ENCODE peak calls at places on chromosomes 3 and 15, in ten cellular contexts. One of them, this sample, is unnamed.

GRCh38 chr3:68017069-68017468 is 362.7 kb upstream of the SUCLG2 start:
- DNase-seq in NCI-H1092: no peak
- DNase-seq in mucosa of gallbladder: no peak
- DNase-seq in T-helper 9 cell: no peak
- DNase-seq in dermis blood vessel endothelial cell: no peak
- DNase-seq in activated CD8-positive, alpha-beta memory T cell treated with anti-CD3 and anti-CD28 coated beads for 1 hour: no peak
- DNase-seq in cardiac septum: no peak
- DNase-seq in hepatic stellate cell: no peak
- DNase-seq in spleen: no peak
- DNase-seq in endodermal cell: no peak
- DNase-seq in this sample: no peak

GRCh38 chr3:151305081-151305777 is 11.4 kb downstream of the GPR87 start:
- DNase-seq in spleen: no peak
- DNase-seq in activated CD8-positive, alpha-beta memory T cell treated with anti-CD3 and anti-CD28 coated beads for 1 hour: no peak
- DNase-seq in mucosa of gallbladder: peak; percentile 31
- DNase-seq in endodermal cell: peak; percentile 95
- DNase-seq in cardiac septum: no peak
- DNase-seq in dermis blood vessel endothelial cell: no peak
- DNase-seq in NCI-H1092: no peak
- DNase-seq in T-helper 9 cell: no peak
- DNase-seq in hepatic stellate cell: peak; percentile 77
- DNase-seq in this sample: peak; percentile 58

GRCh38 chr3:130850044-130850797 is 43.7 kb upstream of the ATP2C1 start:
- DNase-seq in T-helper 9 cell: no peak
- DNase-seq in cardiac septum: no peak
- DNase-seq in spleen: no peak
- DNase-seq in activated CD8-positive, alpha-beta memory T cell treated with anti-CD3 and anti-CD28 coated beads for 1 hour: no peak
- DNase-seq in NCI-H1092: peak; percentile 53
- DNase-seq in dermis blood vessel endothelial cell: no peak
- DNase-seq in mucosa of gallbladder: peak; percentile 32
- DNase-seq in hepatic stellate cell: no peak
- DNase-seq in endodermal cell: no peak
- DNase-seq in this sample: peak; percentile 21

GRCh38 chr15:90519688-90520087 is 10.0 kb upstream of the CRTC3 start:
- DNase-seq in activated CD8-positive, alpha-beta memory T cell treated with anti-CD3 and anti-CD28 coated beads for 1 hour: no peak
- DNase-seq in mucosa of gallbladder: no peak
- DNase-seq in hepatic stellate cell: peak; percentile 45
- DNase-seq in cardiac septum: no peak
- DNase-seq in NCI-H1092: no peak
- DNase-seq in endodermal cell: no peak
- DNase-seq in T-helper 9 cell: no peak
- DNase-seq in dermis blood vessel endothelial cell: peak; percentile 61
- DNase-seq in spleen: no peak
- DNase-seq in this sample: no peak

GRCh38 chr3:8488877-8489865 is 12.5 kb upstream of the LMCD1 start:
- DNase-seq in activated CD8-positive, alpha-beta memory T cell treated with anti-CD3 and anti-CD28 coated beads for 1 hour: no peak
- DNase-seq in endodermal cell: no peak
- DNase-seq in NCI-H1092: no peak
- DNase-seq in hepatic stellate cell: no peak
- DNase-seq in T-helper 9 cell: no peak
- DNase-seq in mucosa of gallbladder: no peak
- DNase-seq in spleen: no peak
- DNase-seq in cardiac septum: no peak
- DNase-seq in dermis blood vessel endothelial cell: no peak
- DNase-seq in this sample: no peak

GRCh38 chr3:47482411-47482810 is 6.7 kb upstream of the SCAP start:
- DNase-seq in endodermal cell: peak; percentile 60
- DNase-seq in mucosa of gallbladder: no peak
- DNase-seq in T-helper 9 cell: no peak
- DNase-seq in activated CD8-positive, alpha-beta memory T cell treated with anti-CD3 and anti-CD28 coated beads for 1 hour: no peak
- DNase-seq in cardiac septum: no peak
- DNase-seq in NCI-H1092: no peak
- DNase-seq in spleen: peak; percentile 18
- DNase-seq in dermis blood vessel endothelial cell: no peak
- DNase-seq in hepatic stellate cell: no peak
- DNase-seq in this sample: no peak

GRCh38 chr3:162328649-162329048 is 832.0 kb downstream of the OTOL1 start:
- DNase-seq in spleen: no peak
- DNase-seq in cardiac septum: no peak
- DNase-seq in mucosa of gallbladder: no peak
- DNase-seq in endodermal cell: no peak
- DNase-seq in activated CD8-positive, alpha-beta memory T cell treated with anti-CD3 and anti-CD28 coated beads for 1 hour: no peak
- DNase-seq in hepatic stellate cell: no peak
- DNase-seq in dermis blood vessel endothelial cell: no peak
- DNase-seq in NCI-H1092: no peak
- DNase-seq in T-helper 9 cell: no peak
- DNase-seq in this sample: no peak

GRCh38 chr15:40106203-40107161 is 2.2 kb downstream of the BMF start:
- DNase-seq in NCI-H1092: no peak
- DNase-seq in T-helper 9 cell: no peak
- DNase-seq in mucosa of gallbladder: peak; percentile 78
- DNase-seq in dermis blood vessel endothelial cell: peak; percentile 33
- DNase-seq in spleen: peak; percentile 86
- DNase-seq in activated CD8-positive, alpha-beta memory T cell treated with anti-CD3 and anti-CD28 coated beads for 1 hour: no peak
- DNase-seq in hepatic stellate cell: no peak
- DNase-seq in cardiac septum: no peak
- DNase-seq in endodermal cell: peak; percentile 95
- DNase-seq in this sample: peak; percentile 94

GRCh38 chr15:61613729-61614128 is 384.6 kb upstream of the RORA start:
- DNase-seq in mucosa of gallbladder: no peak
- DNase-seq in NCI-H1092: no peak
- DNase-seq in dermis blood vessel endothelial cell: no peak
- DNase-seq in hepatic stellate cell: no peak
- DNase-seq in T-helper 9 cell: no peak
- DNase-seq in cardiac septum: no peak
- DNase-seq in activated CD8-positive, alpha-beta memory T cell treated with anti-CD3 and anti-CD28 coated beads for 1 hour: no peak
- DNase-seq in endodermal cell: no peak
- DNase-seq in spleen: no peak
- DNase-seq in this sample: no peak

GRCh38 chr3:148880681-148881080 is 15.6 kb downstream of the CPA3 start:
- DNase-seq in spleen: no peak
- DNase-seq in dermis blood vessel endothelial cell: peak; percentile 13
- DNase-seq in cardiac septum: no peak
- DNase-seq in NCI-H1092: no peak
- DNase-seq in activated CD8-positive, alpha-beta memory T cell treated with anti-CD3 and anti-CD28 coated beads for 1 hour: no peak
- DNase-seq in T-helper 9 cell: no peak
- DNase-seq in endodermal cell: peak; percentile 60
- DNase-seq in mucosa of gallbladder: no peak
- DNase-seq in hepatic stellate cell: no peak
- DNase-seq in this sample: no peak

GRCh38 chr3:31434819-31435218 is 97.9 kb upstream of the STT3B start:
- DNase-seq in NCI-H1092: no peak
- DNase-seq in hepatic stellate cell: no peak
- DNase-seq in mucosa of gallbladder: no peak
- DNase-seq in spleen: no peak
- DNase-seq in dermis blood vessel endothelial cell: no peak
- DNase-seq in activated CD8-positive, alpha-beta memory T cell treated with anti-CD3 and anti-CD28 coated beads for 1 hour: no peak
- DNase-seq in cardiac septum: no peak
- DNase-seq in endodermal cell: no peak
- DNase-seq in T-helper 9 cell: no peak
- DNase-seq in this sample: no peak

GRCh38 chr3:168044049-168044448 is 51.7 kb downstream of the GOLIM4 start:
- DNase-seq in mucosa of gallbladder: no peak
- DNase-seq in spleen: no peak
- DNase-seq in endodermal cell: no peak
- DNase-seq in hepatic stellate cell: no peak
- DNase-seq in dermis blood vessel endothelial cell: peak; percentile 49
- DNase-seq in T-helper 9 cell: no peak
- DNase-seq in activated CD8-positive, alpha-beta memory T cell treated with anti-CD3 and anti-CD28 coated beads for 1 hour: no peak
- DNase-seq in NCI-H1092: no peak
- DNase-seq in cardiac septum: no peak
- DNase-seq in this sample: no peak

GRCh38 chr15:95639208-95639607 is 691.3 kb upstream of the NR2F2 start:
- DNase-seq in endodermal cell: no peak
- DNase-seq in T-helper 9 cell: no peak
- DNase-seq in activated CD8-positive, alpha-beta memory T cell treated with anti-CD3 and anti-CD28 coated beads for 1 hour: no peak
- DNase-seq in hepatic stellate cell: no peak
- DNase-seq in mucosa of gallbladder: no peak
- DNase-seq in spleen: no peak
- DNase-seq in cardiac septum: no peak
- DNase-seq in NCI-H1092: no peak
- DNase-seq in dermis blood vessel endothelial cell: no peak
- DNase-seq in this sample: no peak

GRCh38 chr15:47757331-47757730 is 40.0 kb downstream of the SEMA6D start:
- DNase-seq in spleen: no peak
- DNase-seq in mucosa of gallbladder: no peak
- DNase-seq in dermis blood vessel endothelial cell: no peak
- DNase-seq in NCI-H1092: no peak
- DNase-seq in endodermal cell: no peak
- DNase-seq in activated CD8-positive, alpha-beta memory T cell treated with anti-CD3 and anti-CD28 coated beads for 1 hour: no peak
- DNase-seq in cardiac septum: no peak
- DNase-seq in T-helper 9 cell: no peak
- DNase-seq in hepatic stellate cell: no peak
- DNase-seq in this sample: no peak

GRCh38 chr3:12339701-12340480 is 51.0 kb downstream of the PPARG start:
- DNase-seq in endodermal cell: no peak
- DNase-seq in NCI-H1092: no peak
- DNase-seq in cardiac septum: no peak
- DNase-seq in dermis blood vessel endothelial cell: no peak
- DNase-seq in T-helper 9 cell: no peak
- DNase-seq in hepatic stellate cell: no peak
- DNase-seq in activated CD8-positive, alpha-beta memory T cell treated with anti-CD3 and anti-CD28 coated beads for 1 hour: no peak
- DNase-seq in spleen: no peak
- DNase-seq in mucosa of gallbladder: no peak
- DNase-seq in this sample: no peak

GRCh38 chr3:127902486-127902885 is 12.5 kb upstream of the KBTBD12 start:
- DNase-seq in hepatic stellate cell: no peak
- DNase-seq in mucosa of gallbladder: no peak
- DNase-seq in spleen: no peak
- DNase-seq in activated CD8-positive, alpha-beta memory T cell treated with anti-CD3 and anti-CD28 coated beads for 1 hour: no peak
- DNase-seq in cardiac septum: no peak
- DNase-seq in T-helper 9 cell: no peak
- DNase-seq in endodermal cell: peak; percentile 70
- DNase-seq in NCI-H1092: no peak
- DNase-seq in dermis blood vessel endothelial cell: no peak
- DNase-seq in this sample: no peak

GRCh38 chr3:69649713-69650419 is 89.4 kb upstream of the MITF start:
- DNase-seq in cardiac septum: no peak
- DNase-seq in mucosa of gallbladder: no peak
- DNase-seq in endodermal cell: no peak
- DNase-seq in activated CD8-positive, alpha-beta memory T cell treated with anti-CD3 and anti-CD28 coated beads for 1 hour: no peak
- DNase-seq in dermis blood vessel endothelial cell: peak; percentile 61
- DNase-seq in spleen: no peak
- DNase-seq in NCI-H1092: no peak
- DNase-seq in T-helper 9 cell: no peak
- DNase-seq in hepatic stellate cell: no peak
- DNase-seq in this sample: no peak

GRCh38 chr3:141498592-141499223 is 11.9 kb downstream of the RASA2 start:
- DNase-seq in NCI-H1092: no peak
- DNase-seq in mucosa of gallbladder: peak; percentile 77
- DNase-seq in hepatic stellate cell: no peak
- DNase-seq in spleen: peak; percentile 87
- DNase-seq in endodermal cell: no peak
- DNase-seq in dermis blood vessel endothelial cell: no peak
- DNase-seq in activated CD8-positive, alpha-beta memory T cell treated with anti-CD3 and anti-CD28 coated beads for 1 hour: peak; percentile 62
- DNase-seq in cardiac septum: peak; percentile 83
- DNase-seq in T-helper 9 cell: peak; percentile 74
- DNase-seq in this sample: no peak

GRCh38 chr3:8767667-8768363 is 1.6 kb downstream of the OXTR start:
- DNase-seq in spleen: no peak
- DNase-seq in mucosa of gallbladder: no peak
- DNase-seq in hepatic stellate cell: peak; percentile 41
- DNase-seq in cardiac septum: no peak
- DNase-seq in NCI-H1092: peak; percentile 26
- DNase-seq in endodermal cell: peak; percentile 82
- DNase-seq in activated CD8-positive, alpha-beta memory T cell treated with anti-CD3 and anti-CD28 coated beads for 1 hour: no peak
- DNase-seq in T-helper 9 cell: no peak
- DNase-seq in dermis blood vessel endothelial cell: peak; percentile 42
- DNase-seq in this sample: peak; percentile 51

GRCh38 chr15:37289109-37289765 is 188.9 kb upstream of the MEIS2 start:
- DNase-seq in dermis blood vessel endothelial cell: no peak
- DNase-seq in cardiac septum: no peak
- DNase-seq in endodermal cell: peak; percentile 61
- DNase-seq in spleen: no peak
- DNase-seq in T-helper 9 cell: no peak
- DNase-seq in NCI-H1092: no peak
- DNase-seq in activated CD8-positive, alpha-beta memory T cell treated with anti-CD3 and anti-CD28 coated beads for 1 hour: no peak
- DNase-seq in mucosa of gallbladder: no peak
- DNase-seq in hepatic stellate cell: peak; percentile 2
- DNase-seq in this sample: no peak

GRCh38 chr3:45904931-45905330 is 18.6 kb downstream of the CCR9 start:
- DNase-seq in activated CD8-positive, alpha-beta memory T cell treated with anti-CD3 and anti-CD28 coated beads for 1 hour: no peak
- DNase-seq in mucosa of gallbladder: no peak
- DNase-seq in hepatic stellate cell: no peak
- DNase-seq in endodermal cell: no peak
- DNase-seq in dermis blood vessel endothelial cell: no peak
- DNase-seq in T-helper 9 cell: no peak
- DNase-seq in NCI-H1092: no peak
- DNase-seq in spleen: peak; percentile 47
- DNase-seq in cardiac septum: peak; percentile 17
- DNase-seq in this sample: no peak

GRCh38 chr3:147421184-147421912 is 12.2 kb downstream of the ZIC1 start:
- DNase-seq in endodermal cell: peak; percentile 86
- DNase-seq in mucosa of gallbladder: no peak
- DNase-seq in hepatic stellate cell: no peak
- DNase-seq in activated CD8-positive, alpha-beta memory T cell treated with anti-CD3 and anti-CD28 coated beads for 1 hour: no peak
- DNase-seq in spleen: no peak
- DNase-seq in T-helper 9 cell: no peak
- DNase-seq in cardiac septum: no peak
- DNase-seq in NCI-H1092: no peak
- DNase-seq in dermis blood vessel endothelial cell: no peak
- DNase-seq in this sample: no peak

GRCh38 chr3:7322957-7323679 is 462.2 kb downstream of the GRM7 start:
- DNase-seq in NCI-H1092: no peak
- DNase-seq in cardiac septum: no peak
- DNase-seq in spleen: no peak
- DNase-seq in T-helper 9 cell: no peak
- DNase-seq in endodermal cell: no peak
- DNase-seq in mucosa of gallbladder: no peak
- DNase-seq in activated CD8-positive, alpha-beta memory T cell treated with anti-CD3 and anti-CD28 coated beads for 1 hour: no peak
- DNase-seq in hepatic stellate cell: no peak
- DNase-seq in dermis blood vessel endothelial cell: no peak
- DNase-seq in this sample: no peak

GRCh38 chr3:52197499-52197841 is 490 bp upstream of the ALAS1 start:
- DNase-seq in dermis blood vessel endothelial cell: no peak
- DNase-seq in spleen: no peak
- DNase-seq in T-helper 9 cell: no peak
- DNase-seq in cardiac septum: no peak
- DNase-seq in mucosa of gallbladder: no peak
- DNase-seq in activated CD8-positive, alpha-beta memory T cell treated with anti-CD3 and anti-CD28 coated beads for 1 hour: no peak
- DNase-seq in endodermal cell: no peak
- DNase-seq in hepatic stellate cell: no peak
- DNase-seq in NCI-H1092: no peak
- DNase-seq in this sample: no peak

GRCh38 chr3:155302476-155302875 is 9.0 kb upstream of the STRIT1 start:
- DNase-seq in hepatic stellate cell: no peak
- DNase-seq in T-helper 9 cell: no peak
- DNase-seq in spleen: no peak
- DNase-seq in activated CD8-positive, alpha-beta memory T cell treated with anti-CD3 and anti-CD28 coated beads for 1 hour: no peak
- DNase-seq in cardiac septum: no peak
- DNase-seq in mucosa of gallbladder: no peak
- DNase-seq in NCI-H1092: no peak
- DNase-seq in dermis blood vessel endothelial cell: no peak
- DNase-seq in endodermal cell: no peak
- DNase-seq in this sample: no peak

GRCh38 chr3:44885618-44886017 is 11.2 kb downstream of the TGM4 start:
- DNase-seq in hepatic stellate cell: peak; percentile 96
- DNase-seq in T-helper 9 cell: no peak
- DNase-seq in activated CD8-positive, alpha-beta memory T cell treated with anti-CD3 and anti-CD28 coated beads for 1 hour: no peak
- DNase-seq in endodermal cell: peak; percentile 63
- DNase-seq in NCI-H1092: no peak
- DNase-seq in spleen: no peak
- DNase-seq in dermis blood vessel endothelial cell: peak; percentile 97
- DNase-seq in cardiac septum: no peak
- DNase-seq in mucosa of gallbladder: no peak
- DNase-seq in this sample: no peak

GRCh38 chr15:66180706-66181105 is 72.8 kb downstream of the MEGF11 start:
- DNase-seq in endodermal cell: no peak
- DNase-seq in cardiac septum: no peak
- DNase-seq in NCI-H1092: no peak
- DNase-seq in spleen: peak; percentile 27
- DNase-seq in hepatic stellate cell: no peak
- DNase-seq in mucosa of gallbladder: no peak
- DNase-seq in T-helper 9 cell: no peak
- DNase-seq in dermis blood vessel endothelial cell: no peak
- DNase-seq in activated CD8-positive, alpha-beta memory T cell treated with anti-CD3 and anti-CD28 coated beads for 1 hour: no peak
- DNase-seq in this sample: no peak

GRCh38 chr3:20074226-20075063 is 34.2 kb downstream of the KAT2B start:
- DNase-seq in cardiac septum: no peak
- DNase-seq in mucosa of gallbladder: no peak
- DNase-seq in activated CD8-positive, alpha-beta memory T cell treated with anti-CD3 and anti-CD28 coated beads for 1 hour: no peak
- DNase-seq in T-helper 9 cell: no peak
- DNase-seq in spleen: no peak
- DNase-seq in dermis blood vessel endothelial cell: peak; percentile 29
- DNase-seq in hepatic stellate cell: no peak
- DNase-seq in endodermal cell: no peak
- DNase-seq in NCI-H1092: no peak
- DNase-seq in this sample: no peak